ENCODE peak calls at places on chromosome 1, in ten cellular contexts. One of them, this sample, is unnamed.

GRCh38 chr1:40625076-40625475 is 40.4 kb downstream of the RIMS3 start:
- DNase-seq in thoracic aorta: no peak
- DNase-seq in brain microvascular endothelial cell: peak
- DNase-seq in testis: peak
- DNase-seq in DMS153: peak
- DNase-seq in EH: peak
- DNase-seq in T-helper 2 cell: no peak
- DNase-seq in H1: no peak
- DNase-seq in LoVo: no peak
- DNase-seq in fibroblast of villous mesenchyme: no peak
- DNase-seq in this sample: peak

GRCh38 chr1:5141750-5142149 is 487.3 kb downstream of the AJAP1 start:
- DNase-seq in T-helper 2 cell: no peak
- DNase-seq in thoracic aorta: no peak
- DNase-seq in LoVo: no peak
- DNase-seq in EH: no peak
- DNase-seq in testis: no peak
- DNase-seq in H1: no peak
- DNase-seq in brain microvascular endothelial cell: no peak
- DNase-seq in DMS153: no peak
- DNase-seq in fibroblast of villous mesenchyme: no peak
- DNase-seq in this sample: no peak

GRCh38 chr1:228794173-228794572 is 58.9 kb downstream of the RHOU start:
- DNase-seq in T-helper 2 cell: no peak
- DNase-seq in brain microvascular endothelial cell: no peak
- DNase-seq in fibroblast of villous mesenchyme: no peak
- DNase-seq in H1: no peak
- DNase-seq in DMS153: no peak
- DNase-seq in EH: no peak
- DNase-seq in testis: no peak
- DNase-seq in LoVo: no peak
- DNase-seq in thoracic aorta: no peak
- DNase-seq in this sample: no peak

GRCh38 chr1:10419351-10419750 is 10.9 kb upstream of the CENPS start:
- DNase-seq in LoVo: no peak
- DNase-seq in DMS153: no peak
- DNase-seq in fibroblast of villous mesenchyme: no peak
- DNase-seq in H1: no peak
- DNase-seq in T-helper 2 cell: no peak
- DNase-seq in brain microvascular endothelial cell: no peak
- DNase-seq in testis: no peak
- DNase-seq in EH: no peak
- DNase-seq in thoracic aorta: no peak
- DNase-seq in this sample: no peak

GRCh38 chr1:178501705-178502329 is 5.1 kb upstream of the CLEC20A start:
- DNase-seq in testis: peak
- DNase-seq in DMS153: peak
- DNase-seq in thoracic aorta: no peak
- DNase-seq in brain microvascular endothelial cell: peak
- DNase-seq in EH: peak
- DNase-seq in fibroblast of villous mesenchyme: peak
- DNase-seq in T-helper 2 cell: no peak
- DNase-seq in H1: peak
- DNase-seq in LoVo: peak
- DNase-seq in this sample: peak

GRCh38 chr1:81484284-81484683 is 316.4 kb upstream of the ADGRL2 start:
- DNase-seq in fibroblast of villous mesenchyme: no peak
- DNase-seq in thoracic aorta: no peak
- DNase-seq in T-helper 2 cell: no peak
- DNase-seq in testis: no peak
- DNase-seq in brain microvascular endothelial cell: no peak
- DNase-seq in EH: no peak
- DNase-seq in LoVo: no peak
- DNase-seq in DMS153: peak
- DNase-seq in H1: no peak
- DNase-seq in this sample: no peak

GRCh38 chr1:51541313-51542050 is 22.4 kb upstream of the EPS15 start:
- DNase-seq in EH: peak
- DNase-seq in fibroblast of villous mesenchyme: peak
- DNase-seq in DMS153: no peak
- DNase-seq in thoracic aorta: no peak
- DNase-seq in LoVo: no peak
- DNase-seq in testis: no peak
- DNase-seq in brain microvascular endothelial cell: no peak
- DNase-seq in H1: no peak
- DNase-seq in T-helper 2 cell: no peak
- DNase-seq in this sample: no peak

GRCh38 chr1:225996946-225997545 is 2.1 kb downstream of the SDE2 start:
- DNase-seq in T-helper 2 cell: no peak
- DNase-seq in testis: no peak
- DNase-seq in thoracic aorta: no peak
- DNase-seq in fibroblast of villous mesenchyme: peak
- DNase-seq in LoVo: no peak
- DNase-seq in EH: peak
- DNase-seq in DMS153: no peak
- DNase-seq in H1: no peak
- DNase-seq in brain microvascular endothelial cell: peak
- DNase-seq in this sample: no peak

GRCh38 chr1:2452583-2453315 is 23.3 kb upstream of the PLCH2 start:
- DNase-seq in brain microvascular endothelial cell: no peak
- DNase-seq in H1: no peak
- DNase-seq in LoVo: no peak
- DNase-seq in T-helper 2 cell: no peak
- DNase-seq in EH: peak
- DNase-seq in testis: peak
- DNase-seq in DMS153: no peak
- DNase-seq in thoracic aorta: no peak
- DNase-seq in fibroblast of villous mesenchyme: no peak
- DNase-seq in this sample: no peak

GRCh38 chr1:49765034-49765433 is 258.7 kb downstream of the AGBL4 start:
- DNase-seq in brain microvascular endothelial cell: no peak
- DNase-seq in DMS153: no peak
- DNase-seq in EH: no peak
- DNase-seq in H1: no peak
- DNase-seq in fibroblast of villous mesenchyme: no peak
- DNase-seq in LoVo: no peak
- DNase-seq in thoracic aorta: no peak
- DNase-seq in testis: no peak
- DNase-seq in T-helper 2 cell: no peak
- DNase-seq in this sample: no peak

GRCh38 chr1:220527279-220528048 is 472 bp upstream of the MARK1 start:
- DNase-seq in testis: peak
- DNase-seq in H1: no peak
- DNase-seq in T-helper 2 cell: no peak
- DNase-seq in EH: peak
- DNase-seq in DMS153: peak
- DNase-seq in thoracic aorta: no peak
- DNase-seq in LoVo: no peak
- DNase-seq in fibroblast of villous mesenchyme: no peak
- DNase-seq in brain microvascular endothelial cell: no peak
- DNase-seq in this sample: no peak

GRCh38 chr1:110526189-110526588 is 7.2 kb upstream of the KCNA10 start:
- DNase-seq in LoVo: no peak
- DNase-seq in T-helper 2 cell: no peak
- DNase-seq in testis: no peak
- DNase-seq in EH: no peak
- DNase-seq in DMS153: no peak
- DNase-seq in thoracic aorta: no peak
- DNase-seq in fibroblast of villous mesenchyme: no peak
- DNase-seq in H1: no peak
- DNase-seq in brain microvascular endothelial cell: no peak
- DNase-seq in this sample: no peak

GRCh38 chr1:12001249-12001917 is 17.9 kb upstream of the MIIP start:
- DNase-seq in brain microvascular endothelial cell: peak
- DNase-seq in DMS153: no peak
- DNase-seq in H1: no peak
- DNase-seq in EH: peak
- DNase-seq in testis: peak
- DNase-seq in thoracic aorta: no peak
- DNase-seq in T-helper 2 cell: no peak
- DNase-seq in fibroblast of villous mesenchyme: peak
- DNase-seq in LoVo: peak
- DNase-seq in this sample: no peak

This sample was measured in NCI-H226.